ENCODE peak calls at places on chromosomes 11 and 22, in nine cellular contexts. Y is ascending aorta, P is fibroblast of the aortic adventitia, Q is sigmoid colon, F is astrocyte of the cerebellum, U is ovary, G is H9, L is MCF 10A, X is pancreas. B is an unnamed sample.
A peak's percentile ranks its signal among the peaks of the same experiment; 100 is the strongest.

GRCh38 chr11:63901660-63902059 is 15.3 kb downstream of the RCOR2 start:
- DNase-seq in Y (no peak), P (peak; percentile 23), Q (no peak), F (no peak), U (no peak), G (no peak), L (peak; percentile 27), X (no peak), B (peak; percentile 27)

GRCh38 chr11:61598886-61599868 is 18.3 kb upstream of the SYT7 start:
- DNase-seq in Y (no peak), P (peak; percentile 86), Q (peak; percentile 83), F (peak; percentile 11), U (peak; percentile 54), G (peak; percentile 74), L (peak; percentile 59), X (no peak), B (no peak)

GRCh38 chr11:41115066-41115465 is 344.4 kb downstream of the LRRC4C start:
- DNase-seq in Y (no peak), P (no peak), Q (no peak), F (no peak), U (no peak), G (no peak), L (no peak), X (no peak), B (no peak)

GRCh38 chr11:44946268-44946667 is 4.4 kb downstream of the TP53I11 start:
- DNase-seq in Y (no peak), P (peak; percentile 80), Q (peak; percentile 92), F (no peak), U (no peak), G (no peak), L (no peak), X (no peak), B (no peak)

GRCh38 chr11:44575288-44575672 is 9.8 kb downstream of the CD82 start:
- DNase-seq in Y (no peak), P (no peak), Q (no peak), F (no peak), U (no peak), G (no peak), L (peak; percentile 61), X (no peak), B (no peak)

GRCh38 chr11:830295-831131 is 2.2 kb upstream of the CD151 start:
- DNase-seq in Y (no peak), P (peak; percentile 40), Q (no peak), F (no peak), U (peak; percentile 73), G (peak; percentile 92), L (no peak), X (no peak), B (peak; percentile 66)

GRCh38 chr11:3107608-3108182 is 50.5 kb upstream of the CARS1 start:
- DNase-seq in Y (no peak), P (no peak), Q (peak; percentile 62), F (no peak), U (no peak), G (peak; percentile 35), L (no peak), X (no peak), B (no peak)

GRCh38 chr22:45638834-45639746 is 32.5 kb upstream of the ATXN10 start:
- DNase-seq in Y (no peak), P (peak; percentile 69), Q (peak; percentile 81), F (no peak), U (no peak), G (no peak), L (peak; percentile 93), X (no peak), B (no peak)

GRCh38 chr11:68043029-68043348 is 4.2 kb downstream of the TCIRG1 start:
- DNase-seq in Y (no peak), P (no peak), Q (peak; percentile 64), F (no peak), U (no peak), G (no peak), L (no peak), X (no peak), B (no peak)

GRCh38 chr11:3128356-3129180 is 36.5 kb downstream of the OSBPL5 start:
- DNase-seq in Y (no peak), P (no peak), Q (peak; percentile 62), F (no peak), U (no peak), G (no peak), L (no peak), X (no peak), B (no peak)

GRCh38 chr11:109267293-109268095 is 154.5 kb upstream of the C11orf87 start:
- DNase-seq in Y (no peak), P (no peak), Q (no peak), F (peak; percentile 19), U (no peak), G (no peak), L (peak; percentile 90), X (no peak), B (no peak)

GRCh38 chr11:61978703-61979661 is 11.5 kb upstream of the FTH1 start:
- DNase-seq in Y (no peak), P (peak; percentile 93), Q (no peak), F (no peak), U (no peak), G (no peak), L (peak; percentile 59), X (no peak), B (no peak)

GRCh38 chr11:61955416-61956135 is 5.4 kb downstream of the BEST1 start:
- DNase-seq in Y (no peak), P (no peak), Q (no peak), F (no peak), U (peak; percentile 62), G (peak; percentile 95), L (no peak), X (no peak), B (no peak)

DNA sequence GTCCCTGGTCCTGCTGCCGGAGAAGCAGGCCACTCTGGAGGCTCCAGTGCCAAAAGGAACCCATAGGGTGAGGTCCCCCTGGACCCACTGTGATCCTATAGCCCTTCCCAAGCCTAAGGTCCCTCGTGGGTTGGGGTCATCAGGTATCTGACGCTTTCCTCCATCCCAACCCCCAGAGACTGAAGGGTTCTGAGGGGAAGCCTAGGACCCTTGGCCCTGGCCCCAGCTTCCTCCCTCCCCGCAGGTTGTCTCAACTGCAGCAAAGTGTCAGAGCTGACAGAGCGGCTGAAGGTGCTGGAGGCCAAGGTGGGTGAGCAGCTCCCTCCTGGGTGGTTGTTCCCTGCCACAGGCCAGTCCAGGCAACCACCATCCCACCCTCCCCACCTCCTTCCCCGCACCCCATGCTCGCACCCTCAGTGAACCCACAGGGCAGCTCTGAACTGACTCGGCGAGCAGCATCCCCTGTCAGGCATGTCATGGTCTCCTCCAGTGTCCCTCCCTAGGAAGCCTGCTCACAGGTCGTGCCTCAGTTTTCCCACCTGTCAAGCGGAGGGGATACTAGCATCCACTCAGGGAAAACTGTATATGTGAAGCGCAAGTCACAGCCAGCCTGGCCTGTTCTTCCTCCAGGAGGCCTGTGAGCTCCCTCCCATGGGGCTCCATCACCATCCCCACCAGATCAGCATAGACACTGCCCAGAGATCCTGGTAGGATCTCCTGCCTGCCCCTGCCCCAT is 20.7 kb downstream of the EMID1 start:
- DNase-seq in Y (no peak), P (no peak), Q (peak; percentile 50), F (no peak), U (no peak), G (no peak), L (no peak), X (no peak), B (no peak)
- TF ChIP-seq CTCF in Y (no peak), P (no peak), Q (no peak), F (no peak), U (no peak), G (no peak), L (no peak), X (no peak), B (no peak)

GRCh38 chr11:74699615-74700396 is 31.4 kb downstream of the CHRDL2 start:
- DNase-seq in Y (no peak), P (no peak), Q (no peak), F (no peak), U (no peak), G (no peak), L (peak; percentile 25), X (no peak), B (no peak)

GRCh38 chr11:74702383-74703007 is 28.7 kb downstream of the CHRDL2 start:
- DNase-seq in Y (no peak), P (peak; percentile 80), Q (peak; percentile 86), F (peak; percentile 35), U (no peak), G (peak; percentile 80), L (peak; percentile 78), X (peak; percentile 54), B (peak; percentile 72)

GRCh38 chr11:74697722-74698121 is 33.5 kb downstream of the CHRDL2 start:
- DNase-seq in Y (no peak), P (no peak), Q (no peak), F (no peak), U (no peak), G (no peak), L (no peak), X (no peak), B (no peak)

GRCh38 chr11:74703211-74703610 is 28.0 kb downstream of the CHRDL2 start:
- DNase-seq in Y (no peak), P (no peak), Q (no peak), F (no peak), U (no peak), G (no peak), L (no peak), X (no peak), B (no peak)

DNA sequence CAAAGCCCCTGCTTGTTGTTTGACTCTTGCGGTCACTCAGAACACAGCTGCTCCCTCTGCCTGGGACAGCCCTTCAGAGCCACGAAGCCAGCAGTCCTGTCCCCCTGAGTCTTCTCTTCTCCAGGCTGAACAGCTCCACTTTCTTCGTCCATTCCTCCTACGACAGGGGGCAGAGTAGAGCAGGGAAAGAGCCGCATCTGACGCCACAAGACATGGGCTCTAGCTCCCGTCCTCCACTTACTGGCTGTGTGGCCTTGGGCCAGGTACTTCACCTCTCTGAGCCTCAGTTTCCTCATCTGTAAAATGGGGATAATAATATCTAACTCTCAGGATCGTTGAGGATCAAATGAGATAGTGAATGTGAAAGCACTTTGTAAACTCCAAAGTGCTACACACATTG is 29.9 kb downstream of the CHRDL2 start:
- DNase-seq in Y (no peak), P (no peak), Q (no peak), F (no peak), U (no peak), G (peak; percentile 78), L (peak; percentile 19), X (no peak), B (peak; percentile 55)
- TF ChIP-seq CTCF in Y (no peak), P (peak; percentile 30), Q (no peak), F (peak; percentile 23), U (no peak), G (peak; percentile 58), L (no peak), X (no peak), B (peak; percentile 53)

GRCh38 chr11:122115520-122116343 is at the start of gene BLID:
- DNase-seq in Y (no peak), P (peak; percentile 63), Q (peak; percentile 70), F (no peak), U (no peak), G (peak; percentile 73), L (peak; percentile 34), X (no peak), B (peak; percentile 22)
- TF ChIP-seq CTCF in Y (no peak), P (peak; percentile 63), Q (no peak), F (peak; percentile 60), U (no peak), G (peak; percentile 85), L (no peak), X (no peak), B (peak; percentile 46)

DNA sequence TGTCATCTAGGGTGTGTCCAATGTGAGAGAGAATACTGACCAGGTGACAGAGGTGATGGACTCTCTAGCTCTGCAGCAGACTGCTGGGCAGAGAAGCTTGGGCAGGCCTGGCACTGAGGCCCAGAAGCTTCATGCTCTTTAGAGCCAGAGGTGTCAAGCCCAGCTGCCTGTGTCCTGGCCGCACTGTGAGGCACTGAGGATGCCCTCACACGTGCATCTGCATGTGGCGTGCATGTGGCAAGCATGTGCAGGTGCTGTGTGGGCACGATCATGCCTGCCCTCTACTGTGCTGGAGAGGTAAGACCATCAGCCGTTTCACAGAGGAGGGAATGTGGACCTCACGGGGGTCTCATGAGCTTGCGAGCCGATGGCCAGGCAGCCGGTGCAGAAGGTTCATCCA is 15.8 kb upstream of the TXNRD2 start:
- DNase-seq in Y (no peak), P (no peak), Q (peak; percentile 66), F (no peak), U (no peak), G (no peak), L (no peak), X (no peak), B (no peak)
- TF ChIP-seq CTCF in Y (no peak), P (no peak), Q (no peak), F (no peak), U (no peak), G (peak; percentile 31), L (no peak), X (no peak), B (no peak)